ENCODE peak calls at places on chromosomes 2 and 18, in ten cellular contexts. Z is pulmonary artery endothelial cell; J is fibroblast of the aortic adventitia; X is smooth muscle cell of the brain vasculature; M is HFFc6; F is fibroblast of lung; N is activated CD4-positive, alpha-beta T cell treated with anti-CD3 and anti-CD28 coated beads, Interleukin-2, amount 50 U/mL, for 1 hour; W is Karpas-422; C is kidney glomerular epithelial cell; V is Kasumi-1. R is an unnamed sample.

GRCh38 chr2:1653956-1654695 is 90.2 kb downstream of the PXDN start:
- DNase-seq in Z (peak; percentile 43), J (peak; percentile 89), X (peak; percentile 31), M (peak; percentile 72), F (peak; percentile 86), N (no peak), W (no peak), C (peak; percentile 66), V (no peak), R (no peak)

GRCh38 chr18:76859474-76860339 is 37.4 kb downstream of the ZNF236 start:
- DNase-seq in Z (no peak), J (no peak), X (no peak), M (no peak), F (no peak), N (no peak), W (no peak), C (no peak), V (no peak), R (no peak)

GRCh38 chr2:178579006-178579405 is 98.7 kb downstream of the PLEKHA3 start:
- DNase-seq in Z (no peak), J (peak; percentile 20), X (no peak), M (peak; percentile 44), F (peak; percentile 6), N (no peak), W (no peak), C (no peak), V (peak; percentile 93), R (peak; percentile 76)

GRCh38 chr2:54422072-54422581 is 34.0 kb upstream of the SPTBN1 start:
- DNase-seq in Z (no peak), J (no peak), X (no peak), M (no peak), F (no peak), N (peak; percentile 7), W (no peak), C (no peak), V (peak; percentile 96), R (peak; percentile 21)

GRCh38 chr2:44226753-44227152 is 48.5 kb upstream of the SLC3A1 start:
- DNase-seq in Z (no peak), J (no peak), X (no peak), M (no peak), F (no peak), N (no peak), W (no peak), C (no peak), V (no peak), R (no peak)

GRCh38 chr18:13762690-13763439 is 36.4 kb downstream of the RNMT start:
- DNase-seq in Z (no peak), J (no peak), X (no peak), M (no peak), F (no peak), N (no peak), W (no peak), C (no peak), V (no peak), R (no peak)

GRCh38 chr2:37711308-37711731 is 39.9 kb upstream of the CDC42EP3 start:
- DNase-seq in Z (no peak), J (peak; percentile 88), X (peak; percentile 28), M (peak; percentile 91), F (peak; percentile 88), N (peak; percentile 1), W (no peak), C (peak; percentile 56), V (peak; percentile 85), R (peak; percentile 94)

GRCh38 chr2:98604547-98604946 is 3.8 kb downstream of the COA5 start:
- DNase-seq in Z (no peak), J (no peak), X (no peak), M (no peak), F (no peak), N (no peak), W (no peak), C (no peak), V (no peak), R (no peak)

GRCh38 chr18:711330-711692 is 1.1 kb downstream of the ENOSF1 start:
- DNase-seq in Z (no peak), J (no peak), X (no peak), M (no peak), F (no peak), N (no peak), W (peak; percentile 56), C (no peak), V (peak; percentile 58), R (no peak)

GRCh38 chr18:44637210-44638051 is 43.3 kb upstream of the SETBP1 start:
- DNase-seq in Z (no peak), J (no peak), X (no peak), M (no peak), F (no peak), N (no peak), W (no peak), C (peak; percentile 94), V (no peak), R (no peak)

GRCh38 chr2:33666879-33667278 is 67.8 kb upstream of the FAM98A start:
- DNase-seq in Z (no peak), J (no peak), X (no peak), M (no peak), F (no peak), N (no peak), W (peak; percentile 43), C (no peak), V (no peak), R (no peak)

GRCh38 chr2:56018202-56018601 is 94.6 kb upstream of the EFEMP1 start:
- DNase-seq in Z (no peak), J (no peak), X (no peak), M (no peak), F (no peak), N (no peak), W (no peak), C (no peak), V (no peak), R (no peak)

GRCh38 chr2:25570161-25570840 is 103.1 kb downstream of the DTNB start:
- DNase-seq in Z (peak; percentile 62), J (peak; percentile 40), X (no peak), M (no peak), F (no peak), N (no peak), W (no peak), C (peak; percentile 19), V (no peak), R (no peak)

GRCh38 chr2:23824777-23825212 is 102.1 kb downstream of the ATAD2B start:
- DNase-seq in Z (peak; percentile 24), J (peak; percentile 76), X (peak; percentile 41), M (peak; percentile 59), F (peak; percentile 75), N (no peak), W (peak; percentile 87), C (peak; percentile 70), V (peak; percentile 81), R (peak; percentile 69)

GRCh38 chr2:25309402-25309801 is 32.3 kb downstream of the DNMT3A start:
- DNase-seq in Z (peak; percentile 13), J (peak; percentile 47), X (no peak), M (peak; percentile 9), F (peak; percentile 65), N (peak; percentile 65), W (peak; percentile 84), C (no peak), V (peak; percentile 81), R (peak; percentile 84)

GRCh38 chr2:63865159-63865799 is 23.6 kb downstream of the UGP2 start:
- DNase-seq in Z (no peak), J (no peak), X (no peak), M (peak; percentile 16), F (peak; percentile 44), N (no peak), W (no peak), C (no peak), V (no peak), R (no peak)

GRCh38 chr2:125168442-125168841 is 1143.4 kb downstream of the CNTNAP5 start:
- DNase-seq in Z (no peak), J (peak; percentile 8), X (no peak), M (no peak), F (peak; percentile 2), N (no peak), W (no peak), C (no peak), V (no peak), R (no peak)

GRCh38 chr2:175004980-175005832 is at the start of gene CHN1:
- DNase-seq in Z (peak; percentile 37), J (peak; percentile 32), X (no peak), M (peak; percentile 65), F (peak; percentile 78), N (peak; percentile 69), W (peak; percentile 71), C (peak; percentile 30), V (peak; percentile 50), R (peak; percentile 79)

R was measured in NB4.